ENCODE peak calls at places on chromosomes 13 and 19, in nine cellular contexts. H is ovary, D is HCT116, E is A549, T is stomach, N is tibial nerve, S is upper lobe of left lung, Q is NB4, G is heart left ventricle. W is an unnamed sample.
A peak's percentile ranks its signal among the peaks of the same experiment; 100 is the strongest.

GRCh38 chr13:24341439-24341838 is 32.1 kb downstream of the C1QTNF9 start:
- DNase-seq in H (no peak), D (peak; percentile 19), E (no peak), T (peak; percentile 60), N (no peak), S (no peak), Q (peak; percentile 22), G (no peak), W (no peak)

GRCh38 chr19:18708452-18709231 is 25.2 kb downstream of the CRTC1 start:
- DNase-seq in H (no peak), D (no peak), E (no peak), T (peak; percentile 56), N (no peak), S (peak; percentile 55), Q (no peak), G (peak; percentile 67), W (no peak)

GRCh38 chr13:27446986-27447583 is 3.3 kb downstream of the MTIF3 start:
- DNase-seq in H (no peak), D (no peak), E (no peak), T (no peak), N (no peak), S (no peak), Q (no peak), G (no peak), W (no peak)

GRCh38 chr19:14086098-14086497 is 515 bp upstream of the C19orf67 start:
- DNase-seq in H (no peak), D (no peak), E (no peak), T (no peak), N (no peak), S (no peak), Q (no peak), G (no peak), W (no peak)

GRCh38 chr19:11254662-11255061 is 7.7 kb downstream of the DOCK6 start:
- DNase-seq in H (no peak), D (no peak), E (no peak), T (no peak), N (no peak), S (no peak), Q (no peak), G (no peak), W (no peak)

GRCh38 chr13:76004411-76004810 is 368.3 kb downstream of the LMO7 start:
- DNase-seq in H (no peak), D (no peak), E (no peak), T (no peak), N (no peak), S (no peak), Q (no peak), G (no peak), W (no peak)

GRCh38 chr19:48415395-48415794 is 21.9 kb downstream of the GRIN2D start:
- DNase-seq in H (no peak), D (peak; percentile 84), E (no peak), T (peak; percentile 78), N (peak; percentile 74), S (peak; percentile 62), Q (peak; percentile 94), G (peak; percentile 88), W (peak; percentile 86)

GRCh38 chr19:14916848-14917247 is 24.4 kb upstream of the OR7C2 start:
- DNase-seq in H (no peak), D (no peak), E (peak; percentile 5), T (no peak), N (no peak), S (no peak), Q (peak; percentile 60), G (no peak), W (peak; percentile 36)

GRCh38 chr13:100644328-100644727 is 30.3 kb downstream of the TMTC4 start:
- DNase-seq in H (no peak), D (no peak), E (no peak), T (no peak), N (no peak), S (no peak), Q (no peak), G (no peak), W (no peak)

GRCh38 chr19:8396563-8397203 is 6.5 kb downstream of the RAB11B start:
- DNase-seq in H (peak; percentile 54), D (no peak), E (peak; percentile 38), T (peak; percentile 75), N (peak; percentile 43), S (peak; percentile 88), Q (peak; percentile 90), G (peak; percentile 89), W (peak; percentile 68)

GRCh38 chr13:27595055-27595811 is 25.1 kb downstream of the LNX2 start:
- DNase-seq in H (no peak), D (no peak), E (no peak), T (no peak), N (no peak), S (no peak), Q (no peak), G (no peak), W (no peak)

GRCh38 chr13:46630419-46631183 is 77.6 kb downstream of the LRCH1 start:
- DNase-seq in H (no peak), D (no peak), E (no peak), T (no peak), N (no peak), S (no peak), Q (no peak), G (no peak), W (no peak)

GRCh38 chr13:34076943-34077703 is 259.2 kb downstream of the RFC3 start:
- DNase-seq in H (no peak), D (peak; percentile 7), E (peak; percentile 3), T (no peak), N (no peak), S (no peak), Q (peak; percentile 8), G (no peak), W (no peak)

GRCh38 chr13:76954568-76954967 is 6.3 kb downstream of the ACOD1 start:
- DNase-seq in H (no peak), D (no peak), E (no peak), T (no peak), N (no peak), S (no peak), Q (no peak), G (no peak), W (no peak)

GRCh38 chr13:60074397-60074796 is 89.3 kb downstream of the DIAPH3 start:
- DNase-seq in H (no peak), D (no peak), E (no peak), T (no peak), N (no peak), S (no peak), Q (no peak), G (no peak), W (no peak)

GRCh38 chr19:57664269-57665127 is 4.2 kb upstream of the ZSCAN4 start:
- DNase-seq in H (peak; percentile 64), D (no peak), E (peak; percentile 33), T (peak; percentile 31), N (no peak), S (peak; percentile 87), Q (peak; percentile 49), G (peak; percentile 75), W (peak; percentile 79)

GRCh38 chr19:33306853-33307792 is 4.8 kb upstream of the CEBPA start:
- DNase-seq in H (no peak), D (no peak), E (no peak), T (peak; percentile 81), N (no peak), S (no peak), Q (no peak), G (peak; percentile 20), W (no peak)

GRCh38 chr13:110300090-110300815 is 6.7 kb downstream of the COL4A1 start:
- DNase-seq in H (no peak), D (no peak), E (no peak), T (no peak), N (no peak), S (no peak), Q (no peak), G (no peak), W (no peak)

DNA sequence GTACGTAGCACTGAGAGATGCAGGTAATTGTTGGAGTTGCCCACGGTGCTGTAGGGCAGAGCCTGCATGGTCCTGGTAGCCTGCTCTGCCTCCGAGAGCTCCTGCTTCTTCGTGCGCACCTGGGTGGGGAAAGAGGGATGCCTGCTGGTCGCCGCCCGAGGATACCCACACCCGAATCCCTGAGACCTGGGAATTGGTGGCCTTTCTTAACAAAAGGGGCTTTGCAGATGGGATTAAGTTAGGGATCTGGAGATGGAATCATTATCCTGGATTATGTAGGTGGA is 9.4 kb downstream of the C3 start:
- DNase-seq in H (no peak), D (no peak), E (no peak), T (no peak), N (no peak), S (no peak), Q (no peak), G (no peak), W (no peak)
- TF ChIP-seq POLR2A in H (no peak), D (no peak), E (no peak), T (no peak), N (no peak), S (no peak), Q (no peak), G (no peak), W (no peak)

GRCh38 chr13:41075485-41075884 is 14.2 kb downstream of the WBP4 start:
- DNase-seq in H (no peak), D (no peak), E (no peak), T (no peak), N (no peak), S (no peak), Q (no peak), G (no peak), W (no peak)
- TF ChIP-seq CTCF in H (no peak), D (no peak), E (no peak), T (no peak), N (no peak), S (no peak), Q (no peak), G (no peak), W (no peak)

GRCh38 chr19:49684251-49684982 is 5.0 kb upstream of the ADM5 start:
- DNase-seq in H (no peak), D (no peak), E (peak; percentile 75), T (no peak), N (no peak), S (peak; percentile 83), Q (no peak), G (no peak), W (no peak)
- TF ChIP-seq POLR2A in H (no peak), D (no peak), E (no peak), T (no peak), N (no peak), S (no peak), Q (no peak), G (no peak), W (no peak)

DNA sequence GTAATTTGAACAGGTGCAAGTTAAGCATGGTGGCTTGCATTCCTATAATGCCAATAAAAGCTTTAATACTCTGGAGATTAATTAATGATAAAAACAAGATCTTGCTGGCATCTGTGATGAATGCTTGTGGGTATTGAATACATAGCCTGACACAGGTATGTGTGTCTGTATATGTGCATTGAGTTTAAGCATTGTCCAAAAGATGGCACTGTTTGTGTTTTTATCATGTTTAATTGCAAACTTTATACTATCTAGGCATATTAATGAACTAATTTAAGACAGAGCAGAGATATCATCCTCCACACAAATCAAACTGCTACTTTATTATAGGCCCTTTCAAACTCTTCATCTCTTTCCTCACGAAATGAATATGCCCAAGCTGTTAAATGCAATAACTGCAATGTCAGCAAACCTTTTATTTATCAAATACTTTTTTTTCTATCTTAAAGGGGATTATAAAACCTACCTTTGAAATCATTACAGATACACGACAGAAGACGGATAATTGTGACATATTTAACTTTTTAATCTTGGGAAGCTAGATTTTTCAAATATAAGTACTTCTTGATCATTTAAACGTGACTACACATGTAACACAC is 86.5 kb downstream of the TNFSF11 start:
- DNase-seq in H (no peak), D (no peak), E (no peak), T (no peak), N (no peak), S (no peak), Q (no peak), G (no peak), W (no peak)
- TF ChIP-seq CTCF in H (no peak), D (peak; percentile 46), E (peak; percentile 47), T (no peak), N (no peak), S (no peak), Q (no peak), G (peak; percentile 29), W (no peak)